ENCODE peak calls at places on chromosomes 11 and 22, in eight cellular contexts. One of them, this sample, is unnamed.
A peak's percentile ranks its signal among the peaks of the same experiment; 100 is the strongest.

GRCh38 chr22:25045176-25045575 is 92.7 kb downstream of the KIAA1671 start:
- DNase-seq in midbrain: no peak
- DNase-seq in SK-N-SH: no peak
- DNase-seq in activated gamma-delta T cell: no peak
- DNase-seq in germinal center: no peak
- DNase-seq in fibroblast of the conjunctiva: no peak
- DNase-seq in T47D: no peak
- DNase-seq in heart left ventricle: no peak
- DNase-seq in this sample: no peak

GRCh38 chr22:26709617-26710390 is 52.4 kb downstream of the MIAT start:
- DNase-seq in midbrain: no peak
- DNase-seq in SK-N-SH: no peak
- DNase-seq in activated gamma-delta T cell: no peak
- DNase-seq in germinal center: no peak
- DNase-seq in fibroblast of the conjunctiva: no peak
- DNase-seq in T47D: no peak
- DNase-seq in heart left ventricle: no peak
- DNase-seq in this sample: no peak

GRCh38 chr11:66861774-66862558 is 5.1 kb downstream of the LRFN4 start:
- DNase-seq in midbrain: no peak
- DNase-seq in SK-N-SH: no peak
- DNase-seq in activated gamma-delta T cell: no peak
- DNase-seq in germinal center: no peak
- DNase-seq in fibroblast of the conjunctiva: no peak
- DNase-seq in T47D: no peak
- DNase-seq in heart left ventricle: no peak
- DNase-seq in this sample: no peak

GRCh38 chr11:10325398-10326079 is 20.7 kb downstream of the ADM start:
- DNase-seq in midbrain: no peak
- DNase-seq in SK-N-SH: no peak
- DNase-seq in activated gamma-delta T cell: no peak
- DNase-seq in germinal center: no peak
- DNase-seq in fibroblast of the conjunctiva: peak; percentile 93
- DNase-seq in T47D: no peak
- DNase-seq in heart left ventricle: no peak
- DNase-seq in this sample: peak; percentile 91

GRCh38 chr11:57399221-57399620 is 8.8 kb upstream of the PRG2 start:
- DNase-seq in midbrain: no peak
- DNase-seq in SK-N-SH: no peak
- DNase-seq in activated gamma-delta T cell: no peak
- DNase-seq in germinal center: no peak
- DNase-seq in fibroblast of the conjunctiva: no peak
- DNase-seq in T47D: no peak
- DNase-seq in heart left ventricle: no peak
- DNase-seq in this sample: peak; percentile 52

GRCh38 chr11:93493252-93493897 is 49.8 kb downstream of the SMCO4 start:
- DNase-seq in midbrain: no peak
- DNase-seq in SK-N-SH: no peak
- DNase-seq in activated gamma-delta T cell: no peak
- DNase-seq in germinal center: no peak
- DNase-seq in fibroblast of the conjunctiva: no peak
- DNase-seq in T47D: no peak
- DNase-seq in heart left ventricle: no peak
- DNase-seq in this sample: no peak

GRCh38 chr22:42902875-42903510 is 45.9 kb upstream of the ARFGAP3 start:
- DNase-seq in midbrain: no peak
- DNase-seq in SK-N-SH: no peak
- DNase-seq in activated gamma-delta T cell: no peak
- DNase-seq in germinal center: no peak
- DNase-seq in fibroblast of the conjunctiva: no peak
- DNase-seq in T47D: no peak
- DNase-seq in heart left ventricle: no peak
- DNase-seq in this sample: no peak

GRCh38 chr11:118648291-118648690 is 31.2 kb downstream of the TREH start:
- DNase-seq in midbrain: no peak
- DNase-seq in SK-N-SH: no peak
- DNase-seq in activated gamma-delta T cell: no peak
- DNase-seq in germinal center: no peak
- DNase-seq in fibroblast of the conjunctiva: no peak
- DNase-seq in T47D: no peak
- DNase-seq in heart left ventricle: peak; percentile 4
- DNase-seq in this sample: no peak

GRCh38 chr11:119804698-119805097 is 75.7 kb upstream of the NECTIN1 start:
- DNase-seq in midbrain: no peak
- DNase-seq in SK-N-SH: no peak
- DNase-seq in activated gamma-delta T cell: no peak
- DNase-seq in germinal center: no peak
- DNase-seq in fibroblast of the conjunctiva: no peak
- DNase-seq in T47D: no peak
- DNase-seq in heart left ventricle: no peak
- DNase-seq in this sample: no peak

GRCh38 chr11:78203184-78203583 is 14.5 kb downstream of the USP35 start:
- DNase-seq in midbrain: no peak
- DNase-seq in SK-N-SH: no peak
- DNase-seq in activated gamma-delta T cell: no peak
- DNase-seq in germinal center: no peak
- DNase-seq in fibroblast of the conjunctiva: no peak
- DNase-seq in T47D: no peak
- DNase-seq in heart left ventricle: no peak
- DNase-seq in this sample: no peak

GRCh38 chr11:94926698-94927237 is 46.6 kb downstream of the CWC15 start:
- DNase-seq in midbrain: peak; percentile 49
- DNase-seq in SK-N-SH: peak; percentile 41
- DNase-seq in activated gamma-delta T cell: no peak
- DNase-seq in germinal center: no peak
- DNase-seq in fibroblast of the conjunctiva: peak; percentile 93
- DNase-seq in T47D: no peak
- DNase-seq in heart left ventricle: peak; percentile 91
- DNase-seq in this sample: no peak

GRCh38 chr11:77559686-77560425 is 29.9 kb upstream of the AQP11 start:
- DNase-seq in midbrain: no peak
- DNase-seq in SK-N-SH: no peak
- DNase-seq in activated gamma-delta T cell: no peak
- DNase-seq in germinal center: no peak
- DNase-seq in fibroblast of the conjunctiva: peak; percentile 57
- DNase-seq in T47D: no peak
- DNase-seq in heart left ventricle: no peak
- DNase-seq in this sample: peak; percentile 42

GRCh38 chr11:12889243-12889642 is 119.9 kb upstream of the RASSF10 start:
- DNase-seq in midbrain: peak; percentile 6
- DNase-seq in SK-N-SH: no peak
- DNase-seq in activated gamma-delta T cell: no peak
- DNase-seq in germinal center: no peak
- DNase-seq in fibroblast of the conjunctiva: peak; percentile 43
- DNase-seq in T47D: no peak
- DNase-seq in heart left ventricle: peak; percentile 43
- DNase-seq in this sample: peak; percentile 25

GRCh38 chr11:69453151-69453550 is 28.3 kb upstream of the LINC01488 start:
- DNase-seq in midbrain: no peak
- DNase-seq in SK-N-SH: no peak
- DNase-seq in activated gamma-delta T cell: no peak
- DNase-seq in germinal center: no peak
- DNase-seq in fibroblast of the conjunctiva: no peak
- DNase-seq in T47D: no peak
- DNase-seq in heart left ventricle: no peak
- DNase-seq in this sample: no peak

GRCh38 chr22:36197601-36198146 is 3.9 kb downstream of the APOL4 start:
- DNase-seq in midbrain: no peak
- DNase-seq in SK-N-SH: peak; percentile 50
- DNase-seq in activated gamma-delta T cell: no peak
- DNase-seq in germinal center: no peak
- DNase-seq in fibroblast of the conjunctiva: no peak
- DNase-seq in T47D: no peak
- DNase-seq in heart left ventricle: no peak
- DNase-seq in this sample: no peak

GRCh38 chr11:122186439-122187080 is 70.5 kb upstream of the BLID start:
- DNase-seq in midbrain: no peak
- DNase-seq in SK-N-SH: no peak
- DNase-seq in activated gamma-delta T cell: no peak
- DNase-seq in germinal center: no peak
- DNase-seq in fibroblast of the conjunctiva: peak; percentile 96
- DNase-seq in T47D: no peak
- DNase-seq in heart left ventricle: no peak
- DNase-seq in this sample: peak; percentile 49

GRCh38 chr11:63916837-63917684 is at the start of gene RCOR2:
- DNase-seq in midbrain: peak; percentile 89
- DNase-seq in SK-N-SH: peak; percentile 98
- DNase-seq in activated gamma-delta T cell: peak; percentile 43
- DNase-seq in germinal center: peak; percentile 88
- DNase-seq in fibroblast of the conjunctiva: peak; percentile 63
- DNase-seq in T47D: peak; percentile 84
- DNase-seq in heart left ventricle: peak; percentile 87
- DNase-seq in this sample: peak; percentile 72

GRCh38 chr11:118012083-118012669 is 26.0 kb downstream of the IL10RA start:
- DNase-seq in midbrain: no peak
- DNase-seq in SK-N-SH: no peak
- DNase-seq in activated gamma-delta T cell: no peak
- DNase-seq in germinal center: peak; percentile 33
- DNase-seq in fibroblast of the conjunctiva: no peak
- DNase-seq in T47D: peak; percentile 26
- DNase-seq in heart left ventricle: peak; percentile 46
- DNase-seq in this sample: no peak

GRCh38 chr11:12724301-12725046 is 50.3 kb downstream of the TEAD1 start:
- DNase-seq in midbrain: no peak
- DNase-seq in SK-N-SH: peak; percentile 48
- DNase-seq in activated gamma-delta T cell: no peak
- DNase-seq in germinal center: no peak
- DNase-seq in fibroblast of the conjunctiva: peak; percentile 82
- DNase-seq in T47D: peak; percentile 74
- DNase-seq in heart left ventricle: peak; percentile 80
- DNase-seq in this sample: peak; percentile 79

GRCh38 chr11:93034031-93034430 is 64.6 kb downstream of the MTNR1B start:
- DNase-seq in midbrain: no peak
- DNase-seq in SK-N-SH: no peak
- DNase-seq in activated gamma-delta T cell: no peak
- DNase-seq in germinal center: no peak
- DNase-seq in fibroblast of the conjunctiva: no peak
- DNase-seq in T47D: peak; percentile 22
- DNase-seq in heart left ventricle: no peak
- DNase-seq in this sample: no peak

GRCh38 chr11:1202154-1202775 is 20.6 kb upstream of the MUC5B start:
- DNase-seq in midbrain: no peak
- DNase-seq in SK-N-SH: peak; percentile 60
- DNase-seq in activated gamma-delta T cell: no peak
- DNase-seq in germinal center: no peak
- DNase-seq in fibroblast of the conjunctiva: no peak
- DNase-seq in T47D: no peak
- DNase-seq in heart left ventricle: no peak
- DNase-seq in this sample: no peak

GRCh38 chr22:42560781-42561180 is 7.0 kb downstream of the SERHL2 start:
- DNase-seq in midbrain: no peak
- DNase-seq in SK-N-SH: peak; percentile 59
- DNase-seq in activated gamma-delta T cell: no peak
- DNase-seq in germinal center: no peak
- DNase-seq in fibroblast of the conjunctiva: no peak
- DNase-seq in T47D: peak; percentile 29
- DNase-seq in heart left ventricle: no peak
- DNase-seq in this sample: no peak

GRCh38 chr11:93857413-93858185 is 7.2 kb upstream of the VSTM5 start:
- DNase-seq in midbrain: no peak
- DNase-seq in SK-N-SH: no peak
- DNase-seq in activated gamma-delta T cell: no peak
- DNase-seq in germinal center: no peak
- DNase-seq in fibroblast of the conjunctiva: no peak
- DNase-seq in T47D: no peak
- DNase-seq in heart left ventricle: no peak
- DNase-seq in this sample: no peak

GRCh38 chr11:35035894-35036408 is 103.0 kb upstream of the CD44 start:
- DNase-seq in midbrain: no peak
- DNase-seq in SK-N-SH: no peak
- DNase-seq in activated gamma-delta T cell: no peak
- DNase-seq in germinal center: no peak
- DNase-seq in fibroblast of the conjunctiva: peak; percentile 82
- DNase-seq in T47D: no peak
- DNase-seq in heart left ventricle: no peak
- DNase-seq in this sample: peak; percentile 84

GRCh38 chr11:73322986-73323306 is 14.9 kb downstream of the ARHGEF17 start:
- DNase-seq in midbrain: no peak
- DNase-seq in SK-N-SH: no peak
- DNase-seq in activated gamma-delta T cell: no peak
- DNase-seq in germinal center: no peak
- DNase-seq in fibroblast of the conjunctiva: no peak
- DNase-seq in T47D: no peak
- DNase-seq in heart left ventricle: no peak
- DNase-seq in this sample: no peak

GRCh38 chr11:36280531-36280930 is 8.7 kb downstream of the COMMD9 start:
- DNase-seq in midbrain: no peak
- DNase-seq in SK-N-SH: no peak
- DNase-seq in activated gamma-delta T cell: no peak
- DNase-seq in germinal center: no peak
- DNase-seq in fibroblast of the conjunctiva: no peak
- DNase-seq in T47D: no peak
- DNase-seq in heart left ventricle: no peak
- DNase-seq in this sample: no peak

GRCh38 chr22:30208631-30209603 is 37.6 kb downstream of the LIF start:
- DNase-seq in midbrain: no peak
- DNase-seq in SK-N-SH: peak; percentile 61
- DNase-seq in activated gamma-delta T cell: no peak
- DNase-seq in germinal center: no peak
- DNase-seq in fibroblast of the conjunctiva: no peak
- DNase-seq in T47D: no peak
- DNase-seq in heart left ventricle: peak; percentile 88
- DNase-seq in this sample: no peak

GRCh38 chr11:113261709-113262475 is 52.5 kb upstream of the TTC12 start:
- DNase-seq in midbrain: no peak
- DNase-seq in SK-N-SH: no peak
- DNase-seq in activated gamma-delta T cell: no peak
- DNase-seq in germinal center: no peak
- DNase-seq in fibroblast of the conjunctiva: no peak
- DNase-seq in T47D: no peak
- DNase-seq in heart left ventricle: peak; percentile 42
- DNase-seq in this sample: no peak

GRCh38 chr11:12276831-12277475 is 100.4 kb upstream of the PARVA start:
- DNase-seq in midbrain: no peak
- DNase-seq in SK-N-SH: no peak
- DNase-seq in activated gamma-delta T cell: no peak
- DNase-seq in germinal center: no peak
- DNase-seq in fibroblast of the conjunctiva: no peak
- DNase-seq in T47D: no peak
- DNase-seq in heart left ventricle: no peak
- DNase-seq in this sample: no peak

This sample was measured in dermis microvascular lymphatic vessel endothelial cell.